ENCODE peak calls at places on chromosome 9, in six cellular contexts. L is mucosa of gallbladder, J is GM12878, N is nucleus accumbens, I is Calu3, O is kidney tubule cell. Y is an unnamed sample.

GRCh38 chr9:105554042-105554441 is 3.9 kb upstream of the FKTN start:
- DNase-seq in J (no peak), N (no peak), O (no peak), I (no peak), L (no peak), Y (no peak)

GRCh38 chr9:91898451-91899433 is 51.3 kb downstream of the ROR2 start:
- DNase-seq in L (peak; percentile 16), O (peak; percentile 82), J (no peak), N (no peak), I (no peak), Y (no peak)

GRCh38 chr9:92616199-92617129 is 53.5 kb downstream of the IPPK start:
- DNase-seq in I (no peak), L (peak; percentile 48), J (no peak), N (no peak), O (no peak), Y (no peak)

GRCh38 chr9:119375892-119376291 is 6.7 kb upstream of the BRINP1 start:
- DNase-seq in I (no peak), N (no peak), L (no peak), O (peak; percentile 71), J (no peak), Y (peak; percentile 52)

GRCh38 chr9:129285979-129286772 is 108.1 kb upstream of the IER5L start:
- DNase-seq in J (no peak), L (no peak), I (no peak), O (no peak), N (no peak), Y (no peak)

GRCh38 chr9:68817079-68817875 is 112.2 kb downstream of the PIP5K1B start:
- DNase-seq in L (no peak), O (no peak), N (no peak), J (no peak), I (no peak), Y (no peak)

GRCh38 chr9:99176527-99177013 is 45.2 kb downstream of the ALG2 start:
- DNase-seq in O (peak; percentile 53), I (no peak), N (no peak), L (no peak), J (no peak), Y (peak; percentile 66)

GRCh38 chr9:133163559-133164208 is at the start of gene GBGT1:
- DNase-seq in L (peak; percentile 64), N (no peak), O (peak; percentile 44), I (peak; percentile 18), J (no peak), Y (peak; percentile 56)

GRCh38 chr9:127057970-127058644 is 64.3 kb downstream of the ANGPTL2 start:
- DNase-seq in N (peak; percentile 49), J (no peak), O (no peak), L (no peak), I (no peak), Y (no peak)

GRCh38 chr9:122228906-122229837 is at the start of gene LHX6:
- DNase-seq in J (no peak), O (peak; percentile 48), N (no peak), I (no peak), L (no peak), Y (no peak)

GRCh38 chr9:90773593-90773992 is 28.0 kb upstream of the SYK start:
- DNase-seq in I (peak; percentile 26), N (no peak), J (no peak), L (no peak), O (peak; percentile 21), Y (no peak)

GRCh38 chr9:130527651-130528310 is 51.6 kb upstream of the FUBP3 start:
- DNase-seq in I (no peak), N (no peak), J (no peak), O (no peak), L (no peak), Y (no peak)

GRCh38 chr9:2116073-2116472 is 100.9 kb downstream of the SMARCA2 start:
- DNase-seq in N (no peak), O (peak; percentile 6), L (no peak), I (peak; percentile 4), J (no peak), Y (peak; percentile 55)